ENCODE peak calls at places on chromosomes 13 and 19, in seven cellular contexts. One of them, this sample, is unnamed.

GRCh38 chr13:110240352-110240751 is 66.6 kb downstream of the COL4A1 start:
- DNase-seq in DND-41: no peak
- DNase-seq in breast epithelium: no peak
- DNase-seq in spleen: no peak
- DNase-seq in pancreas: no peak
- DNase-seq in adrenal gland: peak; percentile 13
- DNase-seq in heart right ventricle: no peak
- DNase-seq in this sample: no peak

GRCh38 chr13:100234006-100234405 is 145.1 kb downstream of the PCCA start:
- DNase-seq in pancreas: no peak
- DNase-seq in breast epithelium: no peak
- DNase-seq in adrenal gland: no peak
- DNase-seq in DND-41: no peak
- DNase-seq in spleen: no peak
- DNase-seq in heart right ventricle: no peak
- DNase-seq in this sample: no peak

GRCh38 chr19:33402421-33403220 is 29.1 kb downstream of the CEBPG start:
- DNase-seq in heart right ventricle: no peak
- DNase-seq in adrenal gland: no peak
- DNase-seq in breast epithelium: peak; percentile 38
- DNase-seq in spleen: peak; percentile 62
- DNase-seq in pancreas: peak; percentile 66
- DNase-seq in DND-41: no peak
- DNase-seq in this sample: no peak

GRCh38 chr13:19955873-19956559 is 2.5 kb upstream of the ZMYM2 start:
- DNase-seq in adrenal gland: no peak
- DNase-seq in pancreas: no peak
- DNase-seq in spleen: no peak
- DNase-seq in breast epithelium: no peak
- DNase-seq in heart right ventricle: no peak
- DNase-seq in DND-41: no peak
- DNase-seq in this sample: no peak

GRCh38 chr13:102555914-102556553 is 40.8 kb upstream of the TPP2 start:
- DNase-seq in DND-41: peak; percentile 15
- DNase-seq in breast epithelium: no peak
- DNase-seq in adrenal gland: no peak
- DNase-seq in pancreas: no peak
- DNase-seq in spleen: no peak
- DNase-seq in heart right ventricle: no peak
- DNase-seq in this sample: peak; percentile 9

GRCh38 chr19:16208064-16208759 is 10.5 kb downstream of the AP1M1 start:
- DNase-seq in breast epithelium: no peak
- DNase-seq in DND-41: no peak
- DNase-seq in spleen: peak; percentile 51
- DNase-seq in adrenal gland: no peak
- DNase-seq in heart right ventricle: no peak
- DNase-seq in pancreas: no peak
- DNase-seq in this sample: no peak

GRCh38 chr13:77492982-77493381 is 42.5 kb upstream of the SCEL start:
- DNase-seq in DND-41: no peak
- DNase-seq in pancreas: no peak
- DNase-seq in adrenal gland: no peak
- DNase-seq in breast epithelium: no peak
- DNase-seq in spleen: no peak
- DNase-seq in heart right ventricle: no peak
- DNase-seq in this sample: no peak

GRCh38 chr19:34278783-34279182 is 24.4 kb downstream of the GARRE1 start:
- DNase-seq in DND-41: no peak
- DNase-seq in spleen: no peak
- DNase-seq in heart right ventricle: no peak
- DNase-seq in pancreas: no peak
- DNase-seq in breast epithelium: no peak
- DNase-seq in adrenal gland: no peak
- DNase-seq in this sample: no peak

GRCh38 chr13:21318891-21319532 is 140.1 kb downstream of the ZDHHC20 start:
- DNase-seq in breast epithelium: no peak
- DNase-seq in adrenal gland: no peak
- DNase-seq in DND-41: no peak
- DNase-seq in heart right ventricle: no peak
- DNase-seq in spleen: no peak
- DNase-seq in pancreas: no peak
- DNase-seq in this sample: no peak

GRCh38 chr19:18650048-18650435 is 13.2 kb downstream of the KLHL26 start:
- DNase-seq in spleen: no peak
- DNase-seq in pancreas: no peak
- DNase-seq in breast epithelium: no peak
- DNase-seq in DND-41: no peak
- DNase-seq in heart right ventricle: peak; percentile 79
- DNase-seq in adrenal gland: peak; percentile 27
- DNase-seq in this sample: no peak

GRCh38 chr13:101305981-101306411 is 110.3 kb downstream of the NALCN start:
- DNase-seq in heart right ventricle: no peak
- DNase-seq in pancreas: peak; percentile 26
- DNase-seq in spleen: no peak
- DNase-seq in DND-41: no peak
- DNase-seq in breast epithelium: no peak
- DNase-seq in adrenal gland: no peak
- DNase-seq in this sample: no peak

GRCh38 chr19:50896591-50897190 is 14.5 kb downstream of the KLK4 start:
- DNase-seq in breast epithelium: no peak
- DNase-seq in adrenal gland: peak; percentile 75
- DNase-seq in pancreas: no peak
- DNase-seq in spleen: peak; percentile 83
- DNase-seq in DND-41: no peak
- DNase-seq in heart right ventricle: no peak
- DNase-seq in this sample: no peak

GRCh38 chr19:45667620-45668341 is at the start of gene GIPR:
- DNase-seq in pancreas: peak; percentile 87
- DNase-seq in adrenal gland: no peak
- DNase-seq in DND-41: peak; percentile 78
- DNase-seq in breast epithelium: no peak
- DNase-seq in heart right ventricle: peak; percentile 51
- DNase-seq in spleen: peak; percentile 88
- DNase-seq in this sample: no peak

GRCh38 chr19:29478578-29479565 is 46.9 kb upstream of the VSTM2B start:
- DNase-seq in DND-41: peak; percentile 25
- DNase-seq in spleen: no peak
- DNase-seq in breast epithelium: no peak
- DNase-seq in heart right ventricle: no peak
- DNase-seq in adrenal gland: no peak
- DNase-seq in pancreas: no peak
- DNase-seq in this sample: peak; percentile 48

GRCh38 chr19:16371540-16371986 is 46.9 kb downstream of the KLF2 start:
- DNase-seq in breast epithelium: no peak
- DNase-seq in heart right ventricle: peak; percentile 44
- DNase-seq in pancreas: no peak
- DNase-seq in DND-41: peak; percentile 89
- DNase-seq in adrenal gland: no peak
- DNase-seq in spleen: peak; percentile 98
- DNase-seq in this sample: no peak

GRCh38 chr13:24618219-24618955 is 61.8 kb upstream of the ATP12A start:
- DNase-seq in spleen: peak; percentile 83
- DNase-seq in heart right ventricle: no peak
- DNase-seq in adrenal gland: no peak
- DNase-seq in DND-41: peak; percentile 81
- DNase-seq in pancreas: no peak
- DNase-seq in breast epithelium: no peak
- DNase-seq in this sample: no peak

GRCh38 chr13:20719783-20720182 is 16.3 kb downstream of the IL17D start:
- DNase-seq in heart right ventricle: no peak
- DNase-seq in adrenal gland: no peak
- DNase-seq in pancreas: no peak
- DNase-seq in DND-41: no peak
- DNase-seq in breast epithelium: no peak
- DNase-seq in spleen: no peak
- DNase-seq in this sample: no peak

GRCh38 chr13:50512602-50513527 is 330.6 kb downstream of the DLEU7 start:
- DNase-seq in pancreas: peak; percentile 48
- DNase-seq in spleen: peak; percentile 91
- DNase-seq in DND-41: peak; percentile 90
- DNase-seq in adrenal gland: peak; percentile 48
- DNase-seq in breast epithelium: no peak
- DNase-seq in heart right ventricle: peak; percentile 67
- DNase-seq in this sample: no peak

GRCh38 chr19:10768369-10768768 is 50.5 kb downstream of the DNM2 start:
- DNase-seq in adrenal gland: no peak
- DNase-seq in pancreas: no peak
- DNase-seq in heart right ventricle: no peak
- DNase-seq in spleen: no peak
- DNase-seq in breast epithelium: no peak
- DNase-seq in DND-41: no peak
- DNase-seq in this sample: no peak

GRCh38 chr19:3636506-3636905 is 9.9 kb upstream of the CACTIN start:
- DNase-seq in breast epithelium: no peak
- DNase-seq in spleen: no peak
- DNase-seq in pancreas: peak; percentile 68
- DNase-seq in adrenal gland: no peak
- DNase-seq in heart right ventricle: no peak
- DNase-seq in DND-41: no peak
- DNase-seq in this sample: no peak

GRCh38 chr13:59337070-59337469 is 826.7 kb downstream of the DIAPH3 start:
- DNase-seq in adrenal gland: no peak
- DNase-seq in heart right ventricle: peak; percentile 28
- DNase-seq in breast epithelium: no peak
- DNase-seq in spleen: no peak
- DNase-seq in pancreas: no peak
- DNase-seq in DND-41: no peak
- DNase-seq in this sample: no peak
- H3K27ac ChIP-seq in adrenal gland: peak overlapping the region; percentile 32
- H3K27ac ChIP-seq in heart right ventricle: peak overlapping the region; percentile 68
- H3K27ac ChIP-seq in breast epithelium: no peak overlapping the region
- H3K27ac ChIP-seq in spleen: peak overlapping the region; percentile 57
- H3K27ac ChIP-seq in pancreas: peak overlapping the region; percentile 47
- H3K27ac ChIP-seq in DND-41: no peak overlapping the region
- H3K27ac ChIP-seq in this sample: no peak overlapping the region

GRCh38 chr13:73918691-73919090 is 215.5 kb downstream of the KLF12 start:
- DNase-seq in pancreas: no peak
- DNase-seq in breast epithelium: no peak
- DNase-seq in spleen: no peak
- DNase-seq in heart right ventricle: no peak
- DNase-seq in adrenal gland: no peak
- DNase-seq in DND-41: no peak
- DNase-seq in this sample: no peak

GRCh38 chr13:73914119-73914518 is 220.1 kb downstream of the KLF12 start:
- DNase-seq in DND-41: peak; percentile 50
- DNase-seq in heart right ventricle: no peak
- DNase-seq in adrenal gland: no peak
- DNase-seq in pancreas: no peak
- DNase-seq in spleen: no peak
- DNase-seq in breast epithelium: no peak
- DNase-seq in this sample: no peak

GRCh38 chr13:73910733-73911132 is 223.5 kb downstream of the KLF12 start:
- DNase-seq in adrenal gland: no peak
- DNase-seq in DND-41: no peak
- DNase-seq in pancreas: no peak
- DNase-seq in heart right ventricle: no peak
- DNase-seq in breast epithelium: no peak
- DNase-seq in spleen: no peak
- DNase-seq in this sample: no peak

GRCh38 chr13:73908809-73909208 is 225.4 kb downstream of the KLF12 start:
- DNase-seq in pancreas: no peak
- DNase-seq in breast epithelium: no peak
- DNase-seq in DND-41: no peak
- DNase-seq in adrenal gland: no peak
- DNase-seq in spleen: no peak
- DNase-seq in heart right ventricle: no peak
- DNase-seq in this sample: no peak

DNA sequence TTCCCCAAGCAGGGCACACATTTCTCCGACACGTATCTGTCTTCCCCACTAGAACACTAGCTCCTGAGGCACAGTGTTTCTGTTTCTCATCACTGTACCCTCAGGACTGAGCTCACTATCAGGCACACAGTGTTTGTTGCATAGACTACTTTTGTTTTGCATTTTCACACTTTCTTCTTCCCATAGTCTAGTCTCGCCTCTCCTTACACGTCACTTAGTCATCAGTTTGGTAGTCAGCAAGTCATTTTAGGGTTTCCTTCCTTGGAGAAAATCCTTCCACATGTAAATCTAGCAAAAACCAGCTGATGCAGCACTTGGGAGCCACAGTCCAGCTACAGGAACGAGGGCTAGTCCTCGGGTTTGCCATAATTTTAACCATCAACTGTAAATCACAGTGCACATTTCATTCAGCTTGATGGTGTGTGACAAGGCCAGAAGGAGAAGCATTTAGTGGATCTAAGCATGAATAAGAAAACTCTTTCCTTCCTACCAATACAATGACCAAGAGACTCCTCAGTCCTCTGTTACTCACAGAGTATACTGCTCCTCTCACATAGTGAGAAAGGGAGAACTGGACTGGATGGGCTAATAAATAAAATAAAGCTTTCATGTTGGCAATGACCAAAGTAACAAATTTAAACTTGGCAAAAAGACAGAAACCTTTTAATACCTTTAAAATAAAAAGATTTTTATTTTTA is 221.0 kb downstream of the KLF12 start:
- DNase-seq in DND-41: no peak
- DNase-seq in spleen: no peak
- DNase-seq in pancreas: no peak
- DNase-seq in adrenal gland: no peak
- DNase-seq in breast epithelium: no peak
- DNase-seq in heart right ventricle: no peak
- DNase-seq in this sample: no peak
- H3K4me3 ChIP-seq in DND-41: no peak overlapping the region
- H3K4me3 ChIP-seq in spleen: no peak overlapping the region
- H3K4me3 ChIP-seq in pancreas: no peak overlapping the region
- H3K4me3 ChIP-seq in adrenal gland: no peak overlapping the region
- H3K4me3 ChIP-seq in breast epithelium: no peak overlapping the region
- H3K4me3 ChIP-seq in heart right ventricle: no peak overlapping the region
- H3K4me3 ChIP-seq in this sample: no peak overlapping the region

DNA sequence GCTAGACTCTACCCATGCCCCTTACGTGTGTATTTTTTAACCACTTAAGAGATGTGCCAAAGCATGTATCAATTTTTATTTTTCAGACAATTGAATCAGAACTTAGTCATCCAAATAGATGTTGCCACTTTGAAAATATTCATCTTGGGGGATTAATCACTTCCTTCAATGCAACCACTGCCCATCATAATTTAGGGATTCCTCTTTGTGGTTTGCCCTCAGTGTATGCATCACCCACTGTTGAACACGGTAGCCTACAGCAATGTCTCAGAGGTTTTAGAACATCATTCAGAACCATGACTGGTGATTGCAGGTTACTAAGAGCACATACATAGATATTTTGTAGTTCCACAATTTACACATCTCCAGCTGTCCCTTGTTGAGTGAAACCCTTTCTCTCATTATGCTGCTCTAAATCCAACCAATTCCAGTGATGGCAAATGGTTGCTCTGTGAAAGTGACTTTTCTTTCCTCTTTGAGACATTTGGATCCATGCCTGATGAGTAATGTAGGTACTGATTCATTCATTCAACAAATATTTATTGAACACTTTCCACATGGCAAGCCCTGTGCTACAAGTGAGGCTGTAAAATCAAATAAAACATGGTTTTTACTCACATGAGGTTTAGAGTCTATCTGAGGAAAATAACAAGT is 60.6 kb upstream of the SERP2 start:
- DNase-seq in adrenal gland: no peak
- DNase-seq in pancreas: no peak
- DNase-seq in heart right ventricle: no peak
- DNase-seq in DND-41: no peak
- DNase-seq in breast epithelium: no peak
- DNase-seq in spleen: no peak
- DNase-seq in this sample: no peak
- H3K4me1 ChIP-seq in adrenal gland: no peaks in the 10 kb centered on the region
- H3K4me1 ChIP-seq in pancreas: no peaks in the 10 kb centered on the region
- H3K4me1 ChIP-seq in heart right ventricle: peaks cover 4% of the 10 kb centered on the region
- H3K4me1 ChIP-seq in DND-41: no peaks in the 10 kb centered on the region
- H3K4me1 ChIP-seq in breast epithelium: no peaks in the 10 kb centered on the region
- H3K4me1 ChIP-seq in spleen: no peaks in the 10 kb centered on the region
- H3K4me1 ChIP-seq in this sample: no peaks in the 10 kb centered on the region

GRCh38 chr19:2057484-2058469 is 6.7 kb upstream of the MKNK2 start:
- DNase-seq in heart right ventricle: no peak
- DNase-seq in breast epithelium: no peak
- DNase-seq in spleen: peak; percentile 82
- DNase-seq in pancreas: peak; percentile 83
- DNase-seq in adrenal gland: no peak
- DNase-seq in DND-41: no peak
- DNase-seq in this sample: no peak
- H3K27ac ChIP-seq in heart right ventricle: peak overlapping the region; percentile 95
- H3K27ac ChIP-seq in breast epithelium: peak overlapping the region; percentile 100
- H3K27ac ChIP-seq in spleen: peak overlapping the region; percentile 100
- H3K27ac ChIP-seq in pancreas: peak overlapping the region; percentile 100
- H3K27ac ChIP-seq in adrenal gland: peak overlapping the region; percentile 94
- H3K27ac ChIP-seq in DND-41: peak overlapping the region; percentile 22
- H3K27ac ChIP-seq in this sample: no peak overlapping the region